ENCODE peak calls at places on chromosomes 7 and 10, in seven cellular contexts. B is CD8-positive, alpha-beta T cell; X is stimulated activated CD8-positive, alpha-beta memory T cell treated with anti-CD3 and anti-CD28 coated beads, Interleukin-15, amount 100 ng/mL, for 24 hours; O is foreskin melanocyte; I is GM03348; Y is astrocyte of the hippocampus; K is HTR-8/SVneo. A is an unnamed sample.

GRCh38 chr10:76337641-76338040 is 906.2 kb downstream of the LRMDA start:
- DNase-seq in B (no peak), X (no peak), O (no peak), I (peak; percentile 21), Y (peak; percentile 46), K (no peak), A (no peak)

GRCh38 chr7:125462615-125463014 is 533.0 kb upstream of the POT1 start:
- DNase-seq in B (no peak), X (no peak), O (no peak), I (no peak), Y (no peak), K (no peak), A (no peak)

GRCh38 chr7:74466196-74466813 is 12.6 kb downstream of the GTF2IRD1 start:
- DNase-seq in B (no peak), X (no peak), O (no peak), I (no peak), Y (no peak), K (no peak), A (peak; percentile 79)

GRCh38 chr7:131110294-131111080 is 217.2 kb upstream of the MKLN1 start:
- DNase-seq in B (no peak), X (no peak), O (no peak), I (peak; percentile 41), Y (peak; percentile 42), K (no peak), A (peak; percentile 24)

GRCh38 chr7:140640060-140640611 is 477 bp downstream of the DENND2A start:
- DNase-seq in B (no peak), X (no peak), O (peak; percentile 31), I (peak; percentile 75), Y (peak; percentile 76), K (no peak), A (peak; percentile 88)

GRCh38 chr10:3624367-3624766 is 160.6 kb downstream of the KLF6 start:
- DNase-seq in B (no peak), X (no peak), O (peak; percentile 26), I (no peak), Y (peak; percentile 80), K (peak; percentile 13), A (no peak)

GRCh38 chr7:138030679-138031351 is 28.9 kb upstream of the CREB3L2 start:
- DNase-seq in B (no peak), X (no peak), O (peak; percentile 48), I (no peak), Y (peak; percentile 33), K (no peak), A (no peak)

GRCh38 chr10:13003004-13003403 is 1.5 kb upstream of the CCDC3 start:
- DNase-seq in B (no peak), X (no peak), O (no peak), I (no peak), Y (no peak), K (no peak), A (no peak)

GRCh38 chr7:95501261-95501816 is 15.6 kb downstream of the ASB4 start:
- DNase-seq in B (no peak), X (no peak), O (no peak), I (no peak), Y (no peak), K (peak; percentile 1), A (no peak)